ENCODE peak calls at places on chromosomes 7 and 10, in six cellular contexts. O, L, D, U, B and K are unnamed samples.

GRCh38 chr7:23333671-23334246 is 34.6 kb downstream of the MALSU1 start:
- DNase-seq in O (peak), L (no peak), D (peak), U (peak), B (no peak), K (no peak)

GRCh38 chr10:88385601-88386203 is 197.4 kb downstream of the RNLS start:
- DNase-seq in O (no peak), L (peak), D (no peak), U (no peak), B (peak), K (no peak)

GRCh38 chr10:29734980-29735627 is 100.3 kb upstream of the SVIL start:
- DNase-seq in O (peak), L (peak), D (no peak), U (peak), B (peak), K (peak)

GRCh38 chr10:45673074-45673628 is 579 bp upstream of the ZFAND4 start:
- DNase-seq in O (no peak), L (peak), D (no peak), U (peak), B (no peak), K (no peak)

GRCh38 chr10:124093076-124093773 is at the start of gene CHST15:
- DNase-seq in O (peak), L (no peak), D (no peak), U (peak), B (peak), K (peak)

GRCh38 chr10:12507165-12507870 is 158.0 kb downstream of the CAMK1D start:
- DNase-seq in O (no peak), L (no peak), D (no peak), U (no peak), B (peak), K (no peak)

GRCh38 chr10:2212196-2212719 is 474.9 kb upstream of the ADARB2 start:
- DNase-seq in O (no peak), L (no peak), D (no peak), U (no peak), B (no peak), K (peak)

GRCh38 chr7:70669859-70670258 is 462.1 kb upstream of the GALNT17 start:
- DNase-seq in O (no peak), L (peak), D (no peak), U (no peak), B (peak), K (no peak)

GRCh38 chr7:134018321-134018720 is 108.8 kb upstream of the LRGUK start:
- DNase-seq in O (no peak), L (no peak), D (no peak), U (no peak), B (no peak), K (no peak)

GRCh38 chr7:150994141-150994837 is 3.5 kb downstream of the NOS3 start:
- DNase-seq in O (no peak), L (no peak), D (no peak), U (peak), B (no peak), K (no peak)

GRCh38 chr10:103542764-103543616 is 49.5 kb downstream of the NEURL1 start:
- DNase-seq in O (peak), L (no peak), D (no peak), U (no peak), B (peak), K (peak)

GRCh38 chr10:118775478-118775877 is 20.7 kb upstream of the CACUL1 start:
- DNase-seq in O (no peak), L (no peak), D (no peak), U (no peak), B (no peak), K (no peak)

GRCh38 chr7:133230591-133231194 is 22.2 kb upstream of the EXOC4 start:
- DNase-seq in O (peak), L (no peak), D (peak), U (no peak), B (peak), K (peak)

GRCh38 chr10:68223535-68224165 is 8.3 kb downstream of the ATOH7 start:
- DNase-seq in O (no peak), L (no peak), D (no peak), U (no peak), B (peak), K (no peak)

GRCh38 chr10:76723781-76724336 is 913.7 kb downstream of the KCNMA1 start:
- DNase-seq in O (no peak), L (no peak), D (no peak), U (no peak), B (no peak), K (peak)

GRCh38 chr10:102114861-102115618 is 5.1 kb downstream of the LDB1 start:
- DNase-seq in O (peak), L (peak), D (no peak), U (peak), B (peak), K (peak)